ENCODE peak calls at places on chromosomes 6 and 20, in six cellular contexts. S is NCI-H2171; W is stimulated activated CD4-positive, alpha-beta T cell treated with anti-CD3 and anti-CD28 coated beads, Interleukin-1b, Interleukin-23, amount 100 ng/mL, for 4 hours; K is A549; J is cerebellar cortex; X is HEK293T. Y is an unnamed sample.

GRCh38 chr20:23641936-23642751 is 4.4 kb upstream of the CST3 start:
- DNase-seq in S (peak; percentile 58), K (no peak), J (no peak), W (no peak), X (no peak), Y (no peak)

GRCh38 chr6:128600397-128600951 is 80.1 kb upstream of the PTPRK start:
- DNase-seq in K (peak; percentile 2), W (no peak), J (no peak), S (peak; percentile 26), X (no peak), Y (peak; percentile 34)

GRCh38 chr6:21906826-21907225 is 313.3 kb downstream of the SOX4 start:
- DNase-seq in W (no peak), K (no peak), X (no peak), J (no peak), S (no peak), Y (no peak)

GRCh38 chr6:41939091-41939847 is 2.3 kb downstream of the CCND3 start:
- DNase-seq in J (no peak), S (no peak), W (no peak), X (no peak), K (no peak), Y (peak; percentile 99)

GRCh38 chr6:34981951-34982350 is 92.9 kb downstream of the ANKS1A start:
- DNase-seq in X (no peak), S (no peak), W (no peak), J (no peak), K (no peak), Y (no peak)

GRCh38 chr20:19264191-19264590 is 51.7 kb downstream of the SLC24A3 start:
- DNase-seq in X (no peak), J (no peak), K (no peak), S (no peak), W (no peak), Y (no peak)

GRCh38 chr6:124462746-124463145 is 499.5 kb upstream of the RNF217 start:
- DNase-seq in J (no peak), X (no peak), W (no peak), K (no peak), S (no peak), Y (no peak)

GRCh38 chr20:51434556-51435256 is 107.8 kb downstream of the NFATC2 start:
- DNase-seq in J (no peak), S (no peak), K (no peak), W (no peak), X (no peak), Y (no peak)

GRCh38 chr6:80376411-80376810 is 269.9 kb downstream of the BCKDHB start:
- DNase-seq in J (no peak), X (no peak), S (no peak), W (no peak), K (no peak), Y (no peak)

GRCh38 chr6:137417411-137417810 is 76.8 kb downstream of the OLIG3 start:
- DNase-seq in W (no peak), K (no peak), X (no peak), J (no peak), S (no peak), Y (no peak)

GRCh38 chr6:127247114-127248096 is 19.3 kb upstream of the RNF146 start:
- DNase-seq in J (peak; percentile 97), S (no peak), W (no peak), X (no peak), K (no peak), Y (no peak)

GRCh38 chr6:89997456-89998445 is 103.5 kb downstream of the GJA10 start:
- DNase-seq in J (peak; percentile 50), X (no peak), S (peak; percentile 44), K (no peak), W (no peak), Y (peak; percentile 88)

GRCh38 chr6:137202078-137202477 is 17.1 kb downstream of the IFNGR1 start:
- DNase-seq in X (no peak), K (no peak), J (peak; percentile 33), S (no peak), W (no peak), Y (no peak)

GRCh38 chr6:134630468-134631180 is 312.7 kb upstream of the SGK1 start:
- DNase-seq in S (no peak), J (no peak), W (no peak), K (no peak), X (no peak), Y (peak; percentile 60)

GRCh38 chr6:63672582-63673129 is 37.1 kb downstream of the PHF3 start:
- DNase-seq in J (no peak), S (no peak), W (no peak), K (no peak), X (no peak), Y (no peak)

GRCh38 chr6:15375018-15375417 is 129.1 kb downstream of the JARID2 start:
- DNase-seq in K (no peak), W (no peak), J (no peak), S (no peak), X (no peak), Y (no peak)

GRCh38 chr6:137339929-137340559 is 120.9 kb upstream of the IFNGR1 start:
- DNase-seq in J (no peak), X (no peak), K (no peak), W (no peak), S (no peak), Y (no peak)

GRCh38 chr6:136609878-136610706 is 59.9 kb upstream of the MAP7 start:
- DNase-seq in K (peak; percentile 83), X (no peak), S (no peak), J (no peak), W (no peak), Y (peak; percentile 94)

GRCh38 chr6:106974337-106974998 is at the start of gene CD24:
- DNase-seq in X (peak; percentile 22), J (no peak), K (peak; percentile 36), S (peak; percentile 72), W (no peak), Y (peak; percentile 84)

GRCh38 chr20:57663241-57663640 is 43.0 kb upstream of the ZBP1 start:
- DNase-seq in K (no peak), J (no peak), S (no peak), W (no peak), X (no peak), Y (no peak)

GRCh38 chr6:32680055-32680454 is 13.6 kb upstream of the HLA-DQB1 start:
- DNase-seq in W (no peak), J (no peak), X (no peak), S (no peak), K (no peak), Y (no peak)

GRCh38 chr6:148760143-148760505 is 13.3 kb downstream of the UST start:
- DNase-seq in W (no peak), X (no peak), J (no peak), S (no peak), K (no peak), Y (no peak)

Y was measured in OCI-M1.